ENCODE peak calls at places on chromosomes 13 and 19, in eight cellular contexts. One of them, this sample, is unnamed.

GRCh38 chr13:111117961-111118360 is 2.9 kb downstream of the ARHGEF7 start:
- DNase-seq in colonic mucosa: no peak
- DNase-seq in HCT116: no peak
- DNase-seq in amygdala: no peak
- DNase-seq in right atrium auricular region: no peak
- DNase-seq in cardiac fibroblast: no peak
- DNase-seq in cardiac muscle cell: no peak
- DNase-seq in CD4-positive, alpha-beta T cell: no peak
- DNase-seq in this sample: no peak

GRCh38 chr19:6014551-6015135 is 36.7 kb upstream of the RANBP3 start:
- DNase-seq in colonic mucosa: no peak
- DNase-seq in HCT116: no peak
- DNase-seq in amygdala: no peak
- DNase-seq in right atrium auricular region: no peak
- DNase-seq in cardiac fibroblast: no peak
- DNase-seq in cardiac muscle cell: no peak
- DNase-seq in CD4-positive, alpha-beta T cell: no peak
- DNase-seq in this sample: no peak

GRCh38 chr13:21668665-21669599 is 1.9 kb upstream of the FGF9 start:
- DNase-seq in colonic mucosa: peak; percentile 51
- DNase-seq in HCT116: no peak
- DNase-seq in amygdala: no peak
- DNase-seq in right atrium auricular region: no peak
- DNase-seq in cardiac fibroblast: peak; percentile 32
- DNase-seq in cardiac muscle cell: peak; percentile 57
- DNase-seq in CD4-positive, alpha-beta T cell: peak; percentile 30
- DNase-seq in this sample: no peak

GRCh38 chr19:18763674-18764590 is 27.2 kb downstream of the COMP start:
- DNase-seq in colonic mucosa: no peak
- DNase-seq in HCT116: no peak
- DNase-seq in amygdala: no peak
- DNase-seq in right atrium auricular region: no peak
- DNase-seq in cardiac fibroblast: peak; percentile 46
- DNase-seq in cardiac muscle cell: no peak
- DNase-seq in CD4-positive, alpha-beta T cell: no peak
- DNase-seq in this sample: no peak

GRCh38 chr13:26707122-26708006 is 53.2 kb downstream of the GPR12 start:
- DNase-seq in colonic mucosa: no peak
- DNase-seq in HCT116: peak; percentile 27
- DNase-seq in amygdala: no peak
- DNase-seq in right atrium auricular region: no peak
- DNase-seq in cardiac fibroblast: peak; percentile 68
- DNase-seq in cardiac muscle cell: peak; percentile 69
- DNase-seq in CD4-positive, alpha-beta T cell: peak; percentile 18
- DNase-seq in this sample: no peak

GRCh38 chr13:46089213-46089612 is 15.6 kb downstream of the CPB2 start:
- DNase-seq in colonic mucosa: no peak
- DNase-seq in HCT116: no peak
- DNase-seq in amygdala: no peak
- DNase-seq in right atrium auricular region: no peak
- DNase-seq in cardiac fibroblast: no peak
- DNase-seq in cardiac muscle cell: no peak
- DNase-seq in CD4-positive, alpha-beta T cell: no peak
- DNase-seq in this sample: no peak

GRCh38 chr13:82758056-82758455 is 1124.2 kb downstream of the SLITRK1 start:
- DNase-seq in colonic mucosa: no peak
- DNase-seq in HCT116: peak; percentile 7
- DNase-seq in amygdala: no peak
- DNase-seq in right atrium auricular region: no peak
- DNase-seq in cardiac fibroblast: peak; percentile 36
- DNase-seq in cardiac muscle cell: peak; percentile 13
- DNase-seq in CD4-positive, alpha-beta T cell: no peak
- DNase-seq in this sample: no peak

GRCh38 chr13:108425056-108425455 is 155.5 kb downstream of the TNFSF13B start:
- DNase-seq in colonic mucosa: no peak
- DNase-seq in HCT116: no peak
- DNase-seq in amygdala: no peak
- DNase-seq in right atrium auricular region: no peak
- DNase-seq in cardiac fibroblast: peak; percentile 10
- DNase-seq in cardiac muscle cell: peak; percentile 23
- DNase-seq in CD4-positive, alpha-beta T cell: no peak
- DNase-seq in this sample: no peak

GRCh38 chr13:27036236-27036981 is 135.2 kb downstream of the USP12 start:
- DNase-seq in colonic mucosa: no peak
- DNase-seq in HCT116: peak; percentile 32
- DNase-seq in amygdala: no peak
- DNase-seq in right atrium auricular region: no peak
- DNase-seq in cardiac fibroblast: peak; percentile 56
- DNase-seq in cardiac muscle cell: no peak
- DNase-seq in CD4-positive, alpha-beta T cell: no peak
- DNase-seq in this sample: no peak

GRCh38 chr19:2167896-2168618 is 4.3 kb downstream of the DOT1L start:
- DNase-seq in colonic mucosa: peak; percentile 47
- DNase-seq in HCT116: no peak
- DNase-seq in amygdala: peak; percentile 37
- DNase-seq in right atrium auricular region: peak; percentile 77
- DNase-seq in cardiac fibroblast: peak; percentile 66
- DNase-seq in cardiac muscle cell: peak; percentile 61
- DNase-seq in CD4-positive, alpha-beta T cell: no peak
- DNase-seq in this sample: peak; percentile 92

GRCh38 chr19:49499030-49499670 is 2.9 kb downstream of the RPS11 start:
- DNase-seq in colonic mucosa: no peak
- DNase-seq in HCT116: no peak
- DNase-seq in amygdala: no peak
- DNase-seq in right atrium auricular region: no peak
- DNase-seq in cardiac fibroblast: no peak
- DNase-seq in cardiac muscle cell: no peak
- DNase-seq in CD4-positive, alpha-beta T cell: peak; percentile 26
- DNase-seq in this sample: no peak

GRCh38 chr19:405138-405965 is 3.6 kb downstream of the C2CD4C start:
- DNase-seq in colonic mucosa: peak; percentile 40
- DNase-seq in HCT116: no peak
- DNase-seq in amygdala: no peak
- DNase-seq in right atrium auricular region: no peak
- DNase-seq in cardiac fibroblast: no peak
- DNase-seq in cardiac muscle cell: no peak
- DNase-seq in CD4-positive, alpha-beta T cell: no peak
- DNase-seq in this sample: peak; percentile 64

GRCh38 chr19:17244618-17245534 is 843 bp downstream of the NR2F6 start:
- DNase-seq in colonic mucosa: peak; percentile 51
- DNase-seq in HCT116: no peak
- DNase-seq in amygdala: no peak
- DNase-seq in right atrium auricular region: no peak
- DNase-seq in cardiac fibroblast: no peak
- DNase-seq in cardiac muscle cell: no peak
- DNase-seq in CD4-positive, alpha-beta T cell: no peak
- DNase-seq in this sample: no peak

GRCh38 chr13:107450931-107451330 is 764.4 kb downstream of the LIG4 start:
- DNase-seq in colonic mucosa: no peak
- DNase-seq in HCT116: no peak
- DNase-seq in amygdala: no peak
- DNase-seq in right atrium auricular region: no peak
- DNase-seq in cardiac fibroblast: peak; percentile 92
- DNase-seq in cardiac muscle cell: no peak
- DNase-seq in CD4-positive, alpha-beta T cell: no peak
- DNase-seq in this sample: no peak

GRCh38 chr19:3275068-3275582 is 50.7 kb downstream of the CELF5 start:
- DNase-seq in colonic mucosa: no peak
- DNase-seq in HCT116: peak; percentile 36
- DNase-seq in amygdala: no peak
- DNase-seq in right atrium auricular region: no peak
- DNase-seq in cardiac fibroblast: no peak
- DNase-seq in cardiac muscle cell: peak; percentile 13
- DNase-seq in CD4-positive, alpha-beta T cell: peak; percentile 8
- DNase-seq in this sample: no peak

GRCh38 chr13:27953671-27954405 is 15.3 kb downstream of the CDX2 start:
- DNase-seq in colonic mucosa: peak; percentile 82
- DNase-seq in HCT116: peak; percentile 54
- DNase-seq in amygdala: peak; percentile 15
- DNase-seq in right atrium auricular region: no peak
- DNase-seq in cardiac fibroblast: peak; percentile 67
- DNase-seq in cardiac muscle cell: peak; percentile 91
- DNase-seq in CD4-positive, alpha-beta T cell: peak; percentile 51
- DNase-seq in this sample: no peak

GRCh38 chr13:76336889-76337844 is 549.0 kb downstream of the KCTD12 start:
- DNase-seq in colonic mucosa: no peak
- DNase-seq in HCT116: no peak
- DNase-seq in amygdala: no peak
- DNase-seq in right atrium auricular region: no peak
- DNase-seq in cardiac fibroblast: no peak
- DNase-seq in cardiac muscle cell: no peak
- DNase-seq in CD4-positive, alpha-beta T cell: no peak
- DNase-seq in this sample: no peak

GRCh38 chr13:68851026-68851425 is 1256.6 kb upstream of the ATXN8OS start:
- DNase-seq in colonic mucosa: no peak
- DNase-seq in HCT116: no peak
- DNase-seq in amygdala: no peak
- DNase-seq in right atrium auricular region: no peak
- DNase-seq in cardiac fibroblast: no peak
- DNase-seq in cardiac muscle cell: no peak
- DNase-seq in CD4-positive, alpha-beta T cell: no peak
- DNase-seq in this sample: no peak